ENCODE peak calls at places on chromosomes 3 and 15, in five cellular contexts. Z, N, K, J and R are unnamed samples.

GRCh38 chr3:42539871-42540714 is 37.6 kb downstream of the VIPR1 start:
- DNase-seq in Z (no peak), N (peak), K (peak), J (peak), R (peak)

GRCh38 chr3:89395441-89395840 is 288.0 kb downstream of the EPHA3 start:
- DNase-seq in Z (no peak), N (no peak), K (no peak), J (no peak), R (no peak)

GRCh38 chr15:73573572-73573971 is 59.6 kb downstream of the NPTN start:
- DNase-seq in Z (peak), N (no peak), K (no peak), J (no peak), R (no peak)

GRCh38 chr15:91116379-91117067 is 16.5 kb downstream of the SV2B start:
- DNase-seq in Z (no peak), N (peak), K (no peak), J (no peak), R (no peak)

GRCh38 chr15:59741274-59741906 is 52.3 kb upstream of the BNIP2 start:
- DNase-seq in Z (no peak), N (peak), K (peak), J (peak), R (peak)

GRCh38 chr15:55289011-55289572 is 521 bp downstream of the RAB27A start:
- DNase-seq in Z (peak), N (peak), K (peak), J (peak), R (no peak)

GRCh38 chr3:7025581-7026300 is 164.8 kb downstream of the GRM7 start:
- DNase-seq in Z (no peak), N (no peak), K (no peak), J (no peak), R (no peak)

GRCh38 chr3:51391566-51392300 is 648 bp downstream of the RBM15B start:
- DNase-seq in Z (peak), N (no peak), K (no peak), J (peak), R (no peak)

GRCh38 chr3:10555263-10555662 is 49.9 kb upstream of the ATP2B2 start:
- DNase-seq in Z (no peak), N (no peak), K (no peak), J (no peak), R (no peak)

GRCh38 chr15:72420580-72420979 is 22.5 kb downstream of the TMEM202 start:
- DNase-seq in Z (no peak), N (no peak), K (no peak), J (no peak), R (no peak)

GRCh38 chr3:52229656-52230055 is 4.2 kb upstream of the TLR9 start:
- DNase-seq in Z (no peak), N (no peak), K (no peak), J (no peak), R (no peak)

GRCh38 chr3:182414586-182414985 is 378.7 kb upstream of the ATP11B start:
- DNase-seq in Z (no peak), N (no peak), K (no peak), J (no peak), R (no peak)

GRCh38 chr3:47573190-47574172 is 5.2 kb downstream of the CSPG5 start:
- DNase-seq in Z (no peak), N (no peak), K (no peak), J (no peak), R (no peak)

GRCh38 chr3:123632161-123632655 is 47.4 kb upstream of the HACD2 start:
- DNase-seq in Z (peak), N (no peak), K (peak), J (no peak), R (no peak)

GRCh38 chr15:78004919-78005634 is 72.4 kb downstream of the TBC1D2B start:
- DNase-seq in Z (peak), N (no peak), K (peak), J (no peak), R (no peak)

GRCh38 chr15:58467121-58467721 is 35.4 kb downstream of the LIPC start:
- DNase-seq in Z (no peak), N (peak), K (no peak), J (no peak), R (peak)

GRCh38 chr3:111159391-111159790 is 87.8 kb downstream of the NECTIN3 start:
- DNase-seq in Z (peak), N (no peak), K (no peak), J (no peak), R (no peak)

GRCh38 chr15:40878785-40879184 is 4.8 kb upstream of the RHOV start:
- DNase-seq in Z (peak), N (no peak), K (no peak), J (peak), R (no peak)

GRCh38 chr15:37933685-37934084 is 755 bp upstream of the TMCO5A start:
- DNase-seq in Z (peak), N (no peak), K (no peak), J (no peak), R (no peak)

GRCh38 chr3:36514171-36514570 is 133.9 kb downstream of the STAC start:
- DNase-seq in Z (peak), N (no peak), K (no peak), J (no peak), R (no peak)

GRCh38 chr3:141412936-141413354 is 44.6 kb downstream of the ZBTB38 start:
- DNase-seq in Z (peak), N (peak), K (peak), J (no peak), R (no peak)

DNA sequence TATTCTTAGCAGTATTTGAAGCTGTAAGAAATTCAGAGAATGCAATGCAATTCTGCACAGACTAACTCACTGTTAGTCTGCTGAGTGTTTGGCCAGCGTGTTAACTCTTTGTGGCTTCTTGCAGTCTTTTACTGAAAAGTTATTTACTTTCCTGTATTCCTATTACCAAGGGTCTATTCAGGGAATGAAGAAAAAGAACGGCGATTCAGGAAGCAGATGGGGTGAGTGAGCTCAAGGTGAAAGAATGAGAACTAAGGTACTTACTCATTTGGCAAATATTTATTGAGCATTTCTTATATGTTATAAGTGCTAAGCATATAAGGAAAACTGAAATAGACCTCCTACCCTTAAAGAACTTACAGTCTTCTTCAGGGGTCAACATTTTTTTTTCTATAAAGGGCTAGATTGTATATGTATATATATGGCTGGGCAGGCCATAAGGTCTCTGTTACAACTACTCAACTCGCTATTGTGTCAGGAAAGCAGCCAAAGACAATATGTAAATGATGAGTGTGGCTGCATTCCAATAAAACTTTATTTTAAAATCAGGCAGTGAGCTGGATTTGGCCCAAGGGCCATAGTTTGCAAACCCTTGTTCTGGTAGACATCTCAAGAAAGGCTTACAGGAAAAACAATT is 271.9 kb upstream of the GADL1 start:
- DNase-seq in Z (peak), N (no peak), K (peak), J (no peak), R (no peak)
- TF ChIP-seq RAD21 in Z (no peak), N (no peak), K (no peak), J (no peak), R (no peak)

GRCh38 chr3:140384028-140384771 is 293.7 kb upstream of the TRIM42 start:
- DNase-seq in Z (no peak), N (no peak), K (no peak), J (no peak), R (no peak)

GRCh38 chr3:140386357-140387100 is 291.3 kb upstream of the TRIM42 start:
- DNase-seq in Z (no peak), N (peak), K (no peak), J (no peak), R (no peak)

GRCh38 chr3:140387244-140387643 is 290.6 kb upstream of the TRIM42 start:
- DNase-seq in Z (no peak), N (no peak), K (no peak), J (no peak), R (no peak)

GRCh38 chr3:140388525-140388924 is 289.3 kb upstream of the TRIM42 start:
- DNase-seq in Z (no peak), N (no peak), K (no peak), J (no peak), R (no peak)

DNA sequence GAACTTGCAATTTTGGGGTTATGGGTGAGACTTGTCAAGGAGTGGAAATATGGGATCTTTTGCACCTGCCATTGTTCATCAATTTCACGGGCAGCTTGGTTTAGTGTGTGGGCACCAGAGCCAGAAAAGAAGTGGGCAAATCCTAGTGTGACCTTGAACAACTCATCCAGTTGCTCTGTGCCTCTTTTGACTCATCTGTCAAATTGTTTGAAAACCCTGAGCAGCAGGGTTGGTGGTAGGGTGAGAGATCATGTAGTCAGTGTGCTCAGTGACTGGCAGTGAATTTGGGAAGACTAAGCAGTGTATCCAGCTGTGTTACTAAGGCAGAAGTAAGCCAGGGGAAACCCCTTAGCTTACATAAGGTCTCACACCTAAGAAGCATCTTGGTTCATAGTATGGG is 293.0 kb upstream of the TRIM42 start:
- DNase-seq in Z (no peak), N (no peak), K (no peak), J (no peak), R (no peak)
- TF ChIP-seq RAD21 in Z (no peak), N (no peak), K (no peak), J (no peak), R (no peak)

DNA sequence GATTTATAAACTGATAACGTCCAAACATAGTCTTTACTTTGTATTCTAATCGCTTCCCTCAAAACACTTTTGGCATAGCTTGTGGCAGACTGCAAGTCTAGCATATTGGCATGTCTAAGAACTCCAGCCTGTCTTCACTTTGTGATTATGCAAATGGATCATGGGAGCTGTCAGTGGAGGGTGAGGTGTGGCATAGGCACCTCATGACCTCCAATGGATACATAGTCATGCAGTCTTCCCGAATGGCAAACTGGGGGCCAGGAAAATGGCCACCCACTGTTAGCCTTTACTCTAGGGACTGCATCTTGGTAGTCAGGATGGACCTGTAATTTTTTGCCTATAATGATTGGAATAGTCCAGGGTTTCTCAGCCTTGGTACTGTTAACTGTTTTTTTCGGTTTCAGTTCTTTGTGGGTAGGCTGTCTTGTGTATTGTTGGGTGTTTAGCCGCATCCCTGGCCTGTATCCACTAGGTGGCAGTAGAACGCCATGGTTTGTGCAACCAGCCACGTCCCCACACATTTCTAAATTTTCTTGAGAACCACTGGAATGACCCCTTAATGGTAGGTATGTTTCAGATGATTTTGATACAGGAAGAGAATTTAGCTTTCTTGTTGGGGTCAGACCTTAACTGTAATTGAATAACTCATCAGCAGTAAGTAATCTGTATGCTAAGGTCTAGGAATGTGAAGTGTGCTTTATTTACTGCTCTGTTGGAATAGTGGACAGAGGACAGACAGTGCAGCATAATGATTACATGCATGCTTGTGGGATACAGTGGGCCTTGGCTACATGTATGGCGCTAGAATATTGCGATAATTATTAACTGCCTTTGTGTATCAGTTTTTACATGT is 24.6 kb upstream of the GPR171 start:
- DNase-seq in Z (peak), N (peak), K (peak), J (peak), R (peak)
- TF ChIP-seq RAD21 in Z (peak), N (peak), K (peak), J (peak), R (peak)

GRCh38 chr15:31031471-31032064 is 40.1 kb upstream of the MTMR10 start:
- DNase-seq in Z (peak), N (no peak), K (no peak), J (no peak), R (no peak)

GRCh38 chr15:31024330-31024729 is 32.9 kb upstream of the MTMR10 start:
- DNase-seq in Z (peak), N (peak), K (peak), J (no peak), R (peak)

GRCh38 chr15:31024979-31025378 is 33.6 kb upstream of the MTMR10 start:
- DNase-seq in Z (peak), N (peak), K (no peak), J (no peak), R (no peak)

GRCh38 chr15:31025996-31026395 is 34.6 kb upstream of the MTMR10 start:
- DNase-seq in Z (no peak), N (no peak), K (no peak), J (peak), R (no peak)

DNA sequence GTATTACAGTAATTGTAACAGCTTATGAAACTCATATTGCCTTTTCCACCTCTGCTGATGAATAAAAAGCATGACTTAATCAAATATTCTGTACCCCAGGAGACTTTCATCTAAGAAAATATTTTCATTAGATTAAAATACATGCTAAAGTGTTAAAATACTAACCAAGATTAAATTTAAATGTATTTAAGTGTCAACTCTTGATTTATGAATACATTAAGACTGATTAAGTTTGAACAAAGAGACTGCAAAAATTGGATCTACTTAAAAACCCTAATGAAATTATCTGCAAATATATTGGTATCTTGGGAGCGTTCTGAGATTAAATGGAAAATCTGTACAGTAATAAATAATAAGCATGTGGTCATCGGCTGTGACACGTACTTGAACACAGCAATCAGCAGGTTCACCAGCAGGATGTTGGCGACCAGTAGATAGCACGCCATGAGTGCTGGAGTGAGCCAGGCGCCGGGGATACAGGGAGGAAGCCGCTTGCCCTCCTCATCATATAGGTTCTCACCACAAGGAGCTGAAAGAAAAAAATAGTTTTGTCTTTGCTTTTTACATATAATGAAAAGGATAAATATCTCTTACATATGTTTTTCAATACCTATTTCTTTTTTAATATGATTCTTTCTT is 36.6 kb upstream of the MTMR10 start:
- DNase-seq in Z (no peak), N (no peak), K (no peak), J (no peak), R (no peak)
- TF ChIP-seq RAD21 in Z (no peak), N (no peak), K (no peak), J (no peak), R (no peak)

DNA sequence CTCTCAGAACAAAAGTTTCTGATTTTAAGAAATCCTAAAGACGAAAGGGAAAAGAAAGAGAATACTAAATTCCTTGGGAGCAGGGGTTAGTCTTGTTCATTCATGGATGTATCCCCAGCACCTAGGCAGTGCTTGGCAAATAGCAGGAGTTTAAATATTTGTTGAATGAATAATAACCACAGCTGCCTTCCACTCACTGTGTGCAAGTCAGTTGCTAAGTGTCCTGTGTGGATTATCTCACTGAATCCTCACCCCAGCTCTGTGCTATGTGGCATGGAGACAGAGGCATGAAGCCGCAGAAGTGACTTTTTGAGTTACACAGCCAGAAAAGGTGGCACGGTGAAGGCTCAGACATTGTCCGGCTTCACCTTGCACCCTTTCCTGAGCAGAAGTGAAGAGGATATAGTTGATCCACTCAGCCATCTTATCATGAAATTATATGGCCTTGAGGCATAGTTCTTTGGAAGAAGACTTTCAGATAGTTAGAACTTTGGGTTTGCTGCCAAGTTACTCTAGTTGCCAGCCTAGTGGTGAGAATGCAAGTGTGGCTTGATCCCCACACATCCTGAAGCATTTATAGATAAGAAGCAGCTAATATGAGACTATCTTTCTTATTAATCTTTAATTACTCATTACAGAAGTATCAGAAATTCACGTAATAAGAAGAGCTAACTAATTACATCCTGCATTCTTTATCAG is 355.5 kb downstream of the LRTM1 start:
- DNase-seq in Z (no peak), N (no peak), K (no peak), J (no peak), R (no peak)
- TF ChIP-seq RAD21 in Z (no peak), N (no peak), K (no peak), J (no peak), R (no peak)

DNA sequence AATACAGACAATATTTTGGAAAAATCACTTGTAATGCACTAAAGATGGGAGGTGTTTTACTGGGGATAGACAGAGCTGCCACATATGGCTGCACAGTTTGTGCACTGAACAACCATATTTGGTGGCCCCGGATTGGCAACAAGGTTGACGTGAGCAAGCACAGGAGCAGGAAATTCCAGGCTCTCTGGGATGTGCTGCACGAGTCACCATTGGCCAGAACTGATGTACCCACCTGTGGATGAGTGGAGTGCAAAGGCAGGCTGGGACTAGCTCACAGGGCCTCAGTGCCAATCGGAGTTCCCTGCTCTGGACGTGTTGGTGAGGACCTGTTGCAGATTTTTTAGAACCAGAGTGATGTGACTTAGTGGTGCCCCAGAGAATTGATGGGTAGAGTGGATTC is 42.0 kb upstream of the SCAANT1 start:
- DNase-seq in Z (peak), N (no peak), K (no peak), J (no peak), R (no peak)
- TF ChIP-seq RAD21 in Z (no peak), N (no peak), K (no peak), J (no peak), R (no peak)

DNA sequence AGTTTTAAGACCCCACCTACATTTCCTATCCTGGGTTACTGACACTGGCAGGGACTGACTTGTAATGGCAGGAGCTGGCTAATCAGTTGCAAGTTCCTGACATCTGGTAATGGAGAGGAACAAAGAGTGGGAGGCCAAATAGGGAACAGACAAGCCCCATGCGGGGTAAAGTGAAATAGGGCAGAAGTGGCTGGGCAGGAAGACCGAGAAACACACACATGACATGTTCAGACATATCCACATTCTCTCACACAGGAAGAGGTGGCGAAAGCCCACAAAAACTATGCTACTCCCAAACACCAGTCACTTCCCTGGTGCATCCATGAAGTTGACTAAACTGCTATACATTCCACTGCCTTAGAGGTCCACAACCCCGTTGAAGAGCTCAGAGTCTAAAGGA is 394.1 kb upstream of the TBL1XR1 start:
- DNase-seq in Z (no peak), N (no peak), K (no peak), J (no peak), R (no peak)
- TF ChIP-seq RAD21 in Z (no peak), N (no peak), K (no peak), J (no peak), R (no peak)

DNA sequence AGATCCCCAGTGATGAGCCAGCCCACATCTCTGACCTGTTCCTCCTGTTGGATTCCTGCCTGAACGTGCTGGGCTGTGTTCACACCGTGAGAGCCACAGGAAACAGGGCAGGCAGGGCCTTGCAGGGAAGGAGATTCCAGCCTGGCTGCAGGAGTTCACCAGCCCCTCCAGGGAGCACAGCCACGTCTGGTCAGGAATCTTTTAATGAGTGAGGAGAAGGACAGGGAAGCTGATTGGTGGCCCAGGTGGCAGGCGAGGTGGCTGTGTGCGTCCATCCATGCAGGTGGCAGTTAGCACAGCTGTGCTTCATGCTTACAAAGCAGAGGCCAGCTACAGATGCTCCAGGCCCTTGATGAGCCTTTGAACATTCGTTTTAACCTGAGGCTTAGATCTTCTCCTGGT is 10.5 kb downstream of the LRRK1 start:
- DNase-seq in Z (no peak), N (no peak), K (no peak), J (no peak), R (no peak)
- TF ChIP-seq RAD21 in Z (no peak), N (no peak), K (no peak), J (no peak), R (no peak)

GRCh38 chr3:146166450-146167222 is 5.7 kb upstream of the PLOD2 start:
- DNase-seq in Z (peak), N (peak), K (peak), J (no peak), R (no peak)
- TF ChIP-seq RAD21 in Z (no peak), N (no peak), K (peak), J (no peak), R (no peak)